ENCODE peak calls at places on chromosomes 13 and 19, in seven cellular contexts. One of them, this sample, is unnamed.

GRCh38 chr13:25934127-25934526 is 117.7 kb downstream of the SHISA2 start:
- DNase-seq in CD4-positive, alpha-beta T cell: no peak
- DNase-seq in ovary: no peak
- DNase-seq in stomach: no peak
- DNase-seq in CD4-positive, CD25-positive, alpha-beta regulatory T cell: no peak
- DNase-seq in aorta: no peak
- DNase-seq in ascending aorta: no peak
- DNase-seq in this sample: no peak

GRCh38 chr13:101116381-101116780 is 299.9 kb downstream of the NALCN start:
- DNase-seq in CD4-positive, alpha-beta T cell: no peak
- DNase-seq in ovary: no peak
- DNase-seq in stomach: no peak
- DNase-seq in CD4-positive, CD25-positive, alpha-beta regulatory T cell: no peak
- DNase-seq in aorta: no peak
- DNase-seq in ascending aorta: no peak
- DNase-seq in this sample: no peak

GRCh38 chr13:61136101-61136500 is 279.5 kb downstream of the PCDH20 start:
- DNase-seq in CD4-positive, alpha-beta T cell: no peak
- DNase-seq in ovary: no peak
- DNase-seq in stomach: no peak
- DNase-seq in CD4-positive, CD25-positive, alpha-beta regulatory T cell: no peak
- DNase-seq in aorta: no peak
- DNase-seq in ascending aorta: no peak
- DNase-seq in this sample: no peak

GRCh38 chr19:45087531-45087930 is 5.4 kb upstream of the PPP1R37 start:
- DNase-seq in CD4-positive, alpha-beta T cell: peak
- DNase-seq in ovary: no peak
- DNase-seq in stomach: no peak
- DNase-seq in CD4-positive, CD25-positive, alpha-beta regulatory T cell: peak
- DNase-seq in aorta: no peak
- DNase-seq in ascending aorta: no peak
- DNase-seq in this sample: no peak

GRCh38 chr13:21238267-21238666 is 61.8 kb downstream of the MRPL57 start:
- DNase-seq in CD4-positive, alpha-beta T cell: no peak
- DNase-seq in ovary: no peak
- DNase-seq in stomach: no peak
- DNase-seq in CD4-positive, CD25-positive, alpha-beta regulatory T cell: no peak
- DNase-seq in aorta: no peak
- DNase-seq in ascending aorta: no peak
- DNase-seq in this sample: no peak

GRCh38 chr19:14391156-14391821 is 10.0 kb downstream of the ADGRE5 start:
- DNase-seq in CD4-positive, alpha-beta T cell: no peak
- DNase-seq in ovary: no peak
- DNase-seq in stomach: no peak
- DNase-seq in CD4-positive, CD25-positive, alpha-beta regulatory T cell: no peak
- DNase-seq in aorta: no peak
- DNase-seq in ascending aorta: no peak
- DNase-seq in this sample: no peak

GRCh38 chr13:114067886-114068722 is 64.3 kb downstream of the RASA3 start:
- DNase-seq in CD4-positive, alpha-beta T cell: no peak
- DNase-seq in ovary: peak
- DNase-seq in stomach: no peak
- DNase-seq in CD4-positive, CD25-positive, alpha-beta regulatory T cell: peak
- DNase-seq in aorta: peak
- DNase-seq in ascending aorta: no peak
- DNase-seq in this sample: peak

GRCh38 chr19:19835560-19836038 is 14.0 kb upstream of the ZNF506 start:
- DNase-seq in CD4-positive, alpha-beta T cell: no peak
- DNase-seq in ovary: no peak
- DNase-seq in stomach: no peak
- DNase-seq in CD4-positive, CD25-positive, alpha-beta regulatory T cell: no peak
- DNase-seq in aorta: no peak
- DNase-seq in ascending aorta: no peak
- DNase-seq in this sample: no peak

GRCh38 chr19:19477705-19478383 is 37.5 kb downstream of the TSSK6 start:
- DNase-seq in CD4-positive, alpha-beta T cell: no peak
- DNase-seq in ovary: no peak
- DNase-seq in stomach: peak
- DNase-seq in CD4-positive, CD25-positive, alpha-beta regulatory T cell: no peak
- DNase-seq in aorta: no peak
- DNase-seq in ascending aorta: no peak
- DNase-seq in this sample: peak

GRCh38 chr13:29441301-29441700 is 154.2 kb downstream of the SLC7A1 start:
- DNase-seq in CD4-positive, alpha-beta T cell: no peak
- DNase-seq in ovary: no peak
- DNase-seq in stomach: no peak
- DNase-seq in CD4-positive, CD25-positive, alpha-beta regulatory T cell: no peak
- DNase-seq in aorta: no peak
- DNase-seq in ascending aorta: no peak
- DNase-seq in this sample: no peak

GRCh38 chr19:30882411-30883005 is 466.7 kb downstream of the TSHZ3 start:
- DNase-seq in CD4-positive, alpha-beta T cell: no peak
- DNase-seq in ovary: no peak
- DNase-seq in stomach: no peak
- DNase-seq in CD4-positive, CD25-positive, alpha-beta regulatory T cell: no peak
- DNase-seq in aorta: no peak
- DNase-seq in ascending aorta: no peak
- DNase-seq in this sample: no peak

GRCh38 chr19:36215276-36216171 is 618 bp downstream of the ZNF146 start:
- DNase-seq in CD4-positive, alpha-beta T cell: no peak
- DNase-seq in ovary: no peak
- DNase-seq in stomach: no peak
- DNase-seq in CD4-positive, CD25-positive, alpha-beta regulatory T cell: no peak
- DNase-seq in aorta: no peak
- DNase-seq in ascending aorta: no peak
- DNase-seq in this sample: no peak

GRCh38 chr13:109989686-109990085 is 203.3 kb upstream of the IRS2 start:
- DNase-seq in CD4-positive, alpha-beta T cell: no peak
- DNase-seq in ovary: no peak
- DNase-seq in stomach: no peak
- DNase-seq in CD4-positive, CD25-positive, alpha-beta regulatory T cell: no peak
- DNase-seq in aorta: no peak
- DNase-seq in ascending aorta: no peak
- DNase-seq in this sample: no peak

GRCh38 chr19:2478756-2479555 is 3.0 kb downstream of the GADD45B start:
- DNase-seq in CD4-positive, alpha-beta T cell: peak
- DNase-seq in ovary: peak
- DNase-seq in stomach: peak
- DNase-seq in CD4-positive, CD25-positive, alpha-beta regulatory T cell: peak
- DNase-seq in aorta: peak
- DNase-seq in ascending aorta: peak
- DNase-seq in this sample: peak

GRCh38 chr13:49220035-49220855 is at the start of gene MLNR:
- DNase-seq in CD4-positive, alpha-beta T cell: peak
- DNase-seq in ovary: peak
- DNase-seq in stomach: no peak
- DNase-seq in CD4-positive, CD25-positive, alpha-beta regulatory T cell: peak
- DNase-seq in aorta: no peak
- DNase-seq in ascending aorta: no peak
- DNase-seq in this sample: no peak

GRCh38 chr13:24684600-24684998 is 4.4 kb downstream of the ATP12A start:
- DNase-seq in CD4-positive, alpha-beta T cell: no peak
- DNase-seq in ovary: no peak
- DNase-seq in stomach: no peak
- DNase-seq in CD4-positive, CD25-positive, alpha-beta regulatory T cell: peak
- DNase-seq in aorta: no peak
- DNase-seq in ascending aorta: no peak
- DNase-seq in this sample: no peak

GRCh38 chr13:37106642-37107041 is 1.2 kb upstream of the CSNK1A1L start:
- DNase-seq in CD4-positive, alpha-beta T cell: no peak
- DNase-seq in ovary: no peak
- DNase-seq in stomach: no peak
- DNase-seq in CD4-positive, CD25-positive, alpha-beta regulatory T cell: no peak
- DNase-seq in aorta: no peak
- DNase-seq in ascending aorta: no peak
- DNase-seq in this sample: no peak

GRCh38 chr13:28429096-28429495 is 65.8 kb downstream of the FLT1 start:
- DNase-seq in CD4-positive, alpha-beta T cell: no peak
- DNase-seq in ovary: no peak
- DNase-seq in stomach: no peak
- DNase-seq in CD4-positive, CD25-positive, alpha-beta regulatory T cell: no peak
- DNase-seq in aorta: no peak
- DNase-seq in ascending aorta: no peak
- DNase-seq in this sample: no peak
- H3K27ac ChIP-seq in CD4-positive, alpha-beta T cell: no peak
- H3K27ac ChIP-seq in ovary: no peak
- H3K27ac ChIP-seq in stomach: no peak
- H3K27ac ChIP-seq in CD4-positive, CD25-positive, alpha-beta regulatory T cell: no peak
- H3K27ac ChIP-seq in aorta: no peak
- H3K27ac ChIP-seq in ascending aorta: no peak
- H3K27ac ChIP-seq in this sample: no peak

GRCh38 chr13:46297338-46297737 is 85.6 kb downstream of the LRRC63 start:
- DNase-seq in CD4-positive, alpha-beta T cell: no peak
- DNase-seq in ovary: no peak
- DNase-seq in stomach: no peak
- DNase-seq in CD4-positive, CD25-positive, alpha-beta regulatory T cell: no peak
- DNase-seq in aorta: no peak
- DNase-seq in ascending aorta: no peak
- DNase-seq in this sample: no peak
- H3K27ac ChIP-seq in CD4-positive, alpha-beta T cell: peak
- H3K27ac ChIP-seq in ovary: no peak
- H3K27ac ChIP-seq in stomach: no peak
- H3K27ac ChIP-seq in CD4-positive, CD25-positive, alpha-beta regulatory T cell: no peak
- H3K27ac ChIP-seq in aorta: no peak
- H3K27ac ChIP-seq in ascending aorta: no peak
- H3K27ac ChIP-seq in this sample: no peak

DNA sequence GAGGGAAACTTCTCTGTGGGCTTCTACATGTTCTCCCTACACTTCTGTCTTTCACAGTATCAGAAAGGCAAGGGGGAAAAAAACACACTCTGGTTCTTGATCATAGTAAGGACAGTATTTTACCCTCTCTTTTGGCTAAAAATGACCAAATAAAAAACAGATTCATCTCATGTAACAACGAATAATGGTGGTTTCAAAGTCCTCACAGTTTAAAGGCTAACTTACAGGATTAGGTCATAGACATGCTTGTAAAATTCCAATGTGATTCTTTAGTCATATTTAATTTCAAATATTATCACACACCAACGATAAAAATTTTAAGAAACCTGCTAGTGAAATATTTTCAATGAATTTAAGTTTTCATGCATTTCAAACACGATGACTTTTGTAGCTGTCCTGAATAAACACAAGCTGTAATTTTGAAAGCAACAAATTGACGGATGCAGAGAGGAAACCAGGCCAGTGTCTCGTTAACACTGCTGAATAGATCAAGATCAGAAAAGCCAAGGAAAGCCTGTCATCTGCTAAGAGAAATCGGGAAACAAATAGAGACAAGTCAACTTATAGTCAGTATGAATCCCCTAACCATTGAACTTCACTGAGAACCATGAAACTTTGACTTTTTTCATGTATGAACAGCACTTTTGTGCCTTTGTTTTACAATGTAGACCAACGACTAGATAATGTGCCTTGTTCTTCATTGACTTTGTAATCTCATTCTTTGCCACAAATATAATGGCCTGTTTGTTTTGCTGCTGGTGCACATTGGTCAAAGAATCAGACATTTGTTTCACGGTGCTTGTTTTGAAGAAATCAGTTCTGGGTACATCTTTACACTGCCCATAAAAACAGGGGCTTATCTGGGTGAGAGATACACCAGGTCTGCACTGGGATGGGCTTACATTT is 22.0 kb downstream of the MBNL2 start:
- DNase-seq in CD4-positive, alpha-beta T cell: no peak
- DNase-seq in ovary: no peak
- DNase-seq in stomach: no peak
- DNase-seq in CD4-positive, CD25-positive, alpha-beta regulatory T cell: no peak
- DNase-seq in aorta: no peak
- DNase-seq in ascending aorta: no peak
- DNase-seq in this sample: no peak
- H3K27ac ChIP-seq in CD4-positive, alpha-beta T cell: no peak
- H3K27ac ChIP-seq in ovary: no peak
- H3K27ac ChIP-seq in stomach: no peak
- H3K27ac ChIP-seq in CD4-positive, CD25-positive, alpha-beta regulatory T cell: no peak
- H3K27ac ChIP-seq in aorta: peak
- H3K27ac ChIP-seq in ascending aorta: peak
- H3K27ac ChIP-seq in this sample: peak

GRCh38 chr19:56566904-56567273 is 379 bp upstream of the ZNF470 start:
- DNase-seq in CD4-positive, alpha-beta T cell: peak
- DNase-seq in ovary: peak
- DNase-seq in stomach: peak
- DNase-seq in CD4-positive, CD25-positive, alpha-beta regulatory T cell: no peak
- DNase-seq in aorta: peak
- DNase-seq in ascending aorta: peak
- DNase-seq in this sample: peak
- H3K27ac ChIP-seq in CD4-positive, alpha-beta T cell: peak
- H3K27ac ChIP-seq in ovary: no peak
- H3K27ac ChIP-seq in stomach: peak
- H3K27ac ChIP-seq in CD4-positive, CD25-positive, alpha-beta regulatory T cell: peak
- H3K27ac ChIP-seq in aorta: peak
- H3K27ac ChIP-seq in ascending aorta: peak
- H3K27ac ChIP-seq in this sample: peak

GRCh38 chr13:97339019-97339988 is 94.7 kb upstream of the RAP2A start:
- DNase-seq in CD4-positive, alpha-beta T cell: no peak
- DNase-seq in ovary: peak
- DNase-seq in stomach: peak
- DNase-seq in CD4-positive, CD25-positive, alpha-beta regulatory T cell: peak
- DNase-seq in aorta: peak
- DNase-seq in ascending aorta: peak
- DNase-seq in this sample: no peak
- H3K27ac ChIP-seq in CD4-positive, alpha-beta T cell: no peak
- H3K27ac ChIP-seq in ovary: no peak
- H3K27ac ChIP-seq in stomach: peak
- H3K27ac ChIP-seq in CD4-positive, CD25-positive, alpha-beta regulatory T cell: peak
- H3K27ac ChIP-seq in aorta: peak
- H3K27ac ChIP-seq in ascending aorta: peak
- H3K27ac ChIP-seq in this sample: peak